ENCODE peak calls at places on chromosomes 16 and 17, in eight cellular contexts. S is HCT116; G is mammary epithelial cell; Z is body of pancreas; N is psoas muscle; A is CD4-positive, alpha-beta T cell; U is esophagus muscularis mucosa; V is ovary. K is an unnamed sample.

GRCh38 chr16:22352119-22352518 is 22.3 kb downstream of the CDR2 start:
- DNase-seq in N (no peak), U (no peak), G (no peak), V (no peak), Z (no peak), A (no peak), S (no peak), K (no peak)

GRCh38 chr17:79702071-79702470 is 28.7 kb upstream of the ENPP7 start:
- DNase-seq in G (no peak), N (no peak), V (no peak), S (no peak), A (no peak), Z (no peak), U (no peak), K (no peak)

GRCh38 chr17:5680766-5681165 is 96.5 kb upstream of the NLRP1 start:
- DNase-seq in Z (no peak), U (no peak), N (no peak), G (no peak), S (no peak), V (no peak), A (no peak), K (no peak)

GRCh38 chr17:45895969-45896793 is 1.8 kb downstream of the MAPT start:
- DNase-seq in G (peak), V (no peak), Z (no peak), S (no peak), U (no peak), N (peak), A (no peak), K (no peak)

GRCh38 chr17:31691251-31691905 is 167.7 kb downstream of the COPRS start:
- DNase-seq in S (no peak), Z (no peak), N (no peak), A (no peak), G (no peak), V (no peak), U (no peak), K (no peak)

GRCh38 chr17:42819939-42820535 is 4.0 kb downstream of the BECN1 start:
- DNase-seq in S (peak), A (peak), G (peak), N (peak), Z (peak), V (no peak), U (no peak), K (peak)

GRCh38 chr17:67779098-67779672 is 46.1 kb upstream of the BPTF start:
- DNase-seq in A (peak), V (peak), Z (peak), N (peak), S (peak), G (peak), U (no peak), K (peak)

GRCh38 chr17:63029520-63029919 is 63.5 kb downstream of the TANC2 start:
- DNase-seq in Z (no peak), U (no peak), A (no peak), N (no peak), S (no peak), V (no peak), G (peak), K (peak)

GRCh38 chr17:76137026-76137350 is 4.1 kb downstream of the FOXJ1 start:
- DNase-seq in G (no peak), Z (no peak), S (no peak), A (no peak), N (no peak), U (no peak), V (no peak), K (no peak)

GRCh38 chr17:78359216-78359935 is 501 bp downstream of the SOCS3 start:
- DNase-seq in N (peak), G (no peak), U (no peak), S (no peak), Z (no peak), A (no peak), V (no peak), K (no peak)

GRCh38 chr17:43659823-43660222 is 1.9 kb downstream of the MEOX1 start:
- DNase-seq in U (no peak), N (no peak), V (no peak), Z (no peak), G (no peak), S (no peak), A (no peak), K (no peak)

GRCh38 chr17:44074231-44074910 is 3.8 kb downstream of the G6PC3 start:
- DNase-seq in S (no peak), G (no peak), A (no peak), Z (no peak), U (no peak), V (peak), N (no peak), K (no peak)

DNA sequence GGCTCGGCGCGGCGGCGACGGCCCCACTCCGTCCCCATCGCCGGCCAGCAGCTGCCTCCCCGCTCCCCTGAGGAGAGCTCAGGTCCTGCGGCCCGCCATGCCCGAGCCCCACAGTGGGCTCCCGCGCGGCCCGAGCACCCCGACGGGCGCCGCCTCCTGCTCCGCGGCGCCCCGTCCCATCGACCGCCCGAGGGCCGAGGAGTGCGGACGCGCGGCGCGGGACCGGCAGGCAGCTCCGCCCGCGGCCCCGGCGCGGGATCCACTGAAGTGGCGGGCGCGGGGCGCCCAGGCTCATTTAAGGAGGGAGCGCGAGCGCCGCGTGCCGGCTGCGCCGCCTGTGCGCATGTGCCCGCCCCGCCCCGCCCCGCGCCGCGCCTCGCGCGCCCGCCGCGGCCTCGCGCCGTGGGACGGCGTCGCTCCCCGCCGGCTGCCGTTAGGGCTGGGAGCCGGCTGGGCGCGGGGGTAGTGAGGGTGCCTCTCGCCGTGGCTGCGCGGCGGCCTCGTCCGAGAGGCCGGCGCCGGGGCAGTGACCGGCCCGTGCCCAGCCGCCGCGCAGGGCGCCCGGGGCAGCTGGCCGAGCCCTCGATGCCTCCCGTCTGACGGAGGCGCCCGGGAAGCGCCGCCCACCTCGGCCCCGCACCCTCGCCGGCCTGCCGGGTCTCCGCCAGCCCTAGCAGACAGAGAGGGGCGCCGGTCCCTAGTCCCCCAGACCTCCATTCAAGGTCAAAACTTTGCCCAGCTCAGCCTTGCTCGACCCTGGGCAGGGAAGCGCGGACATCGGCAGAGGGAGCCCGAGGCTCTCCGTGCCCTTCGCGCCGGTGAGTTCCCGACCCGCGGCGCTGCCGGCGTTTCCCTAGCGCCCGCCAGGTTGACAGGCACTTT is at the start of gene NETO2:
- DNase-seq in S (no peak), A (peak), G (peak), Z (peak), N (peak), U (no peak), V (peak), K (peak)
- H3K27ac ChIP-seq in S (peak), A (no peak), G (peak), Z (no peak), N (peak), U (peak), V (no peak), K (peak)

DNA sequence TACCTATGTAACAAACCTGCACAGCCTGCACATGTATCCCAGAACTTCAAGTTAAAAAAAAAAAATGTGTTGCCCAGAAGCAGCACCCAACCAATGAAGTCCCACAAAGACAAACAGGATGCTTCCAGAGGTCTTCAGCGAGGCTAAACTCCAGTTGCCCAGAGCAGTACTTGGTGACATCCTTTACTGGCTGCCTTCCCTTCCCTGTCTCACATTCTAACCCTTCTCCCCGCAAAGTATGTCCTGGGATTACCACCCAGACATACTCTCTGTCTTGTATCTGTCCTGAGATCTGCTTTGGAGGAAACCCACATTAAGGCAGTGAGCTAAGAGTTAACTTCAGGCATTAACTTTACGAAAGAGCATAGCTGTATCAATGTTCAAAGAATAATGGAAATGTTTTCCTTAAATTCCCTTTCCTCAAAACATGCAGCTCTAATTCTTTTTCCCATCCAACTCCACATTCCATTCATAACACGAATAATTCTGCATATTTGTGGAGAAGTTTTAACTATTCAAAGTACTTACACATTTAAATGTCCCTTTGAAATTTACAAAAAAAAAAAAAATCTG is 385.2 kb downstream of the NPIPA8 start:
- DNase-seq in S (no peak), Z (no peak), A (no peak), G (no peak), U (no peak), V (no peak), N (no peak), K (no peak)
- TF ChIP-seq CTCF in S (no peak), Z (no peak), A (no peak), G (no peak), U (no peak), V (no peak), N (no peak), K (no peak)

DNA sequence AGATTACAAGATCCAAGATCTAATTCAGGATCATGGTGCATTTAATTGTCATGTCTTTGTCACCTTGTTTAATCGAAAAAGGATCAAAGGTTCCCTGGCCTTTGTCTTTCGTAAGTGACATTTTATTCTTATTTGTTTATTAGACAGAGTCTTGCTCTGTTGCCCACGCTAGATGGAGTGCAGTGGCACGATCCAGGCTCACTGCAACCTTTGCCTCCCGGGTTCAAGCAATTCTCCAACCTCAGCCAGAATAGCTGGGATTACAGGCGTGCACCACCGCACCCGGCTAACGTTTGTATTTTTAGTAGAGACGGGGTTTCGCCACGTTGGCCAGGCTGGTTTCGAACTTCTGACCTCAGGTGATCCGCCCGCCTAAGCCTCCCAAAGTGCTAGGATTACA is 25.4 kb downstream of the CREBBP start:
- DNase-seq in V (no peak), U (no peak), N (no peak), S (no peak), A (no peak), G (no peak), Z (no peak), K (no peak)
- H3K27ac ChIP-seq in V (no peak), U (no peak), N (peak), S (no peak), A (no peak), G (no peak), Z (no peak), K (no peak)

GRCh38 chr16:66266436-66267286 is 99.8 kb upstream of the CDH5 start:
- DNase-seq in S (no peak), U (no peak), G (no peak), V (peak), N (peak), Z (no peak), A (no peak), K (peak)
- TF ChIP-seq CTCF in S (no peak), U (no peak), G (no peak), V (peak), N (no peak), Z (no peak), A (no peak), K (peak)

GRCh38 chr17:20992987-20993862 is 49.6 kb downstream of the USP22 start:
- DNase-seq in A (peak), S (peak), V (peak), Z (peak), N (peak), U (no peak), G (peak), K (peak)
- H3K27ac ChIP-seq in A (no peak), S (no peak), V (no peak), Z (no peak), N (no peak), U (no peak), G (no peak), K (no peak)

GRCh38 chr17:80984749-80985148 is 6.9 kb upstream of the CHMP6 start:
- DNase-seq in S (peak), U (no peak), Z (no peak), G (peak), N (peak), A (no peak), V (peak), K (peak)
- TF ChIP-seq CTCF in S (peak), U (peak), Z (no peak), G (no peak), N (no peak), A (no peak), V (no peak), K (peak)